ENCODE peak calls at places on chromosome 16, in four cellular contexts. P is astrocyte, C is GM12878, A is neural progenitor cell. G is an unnamed sample. For H3K36me3, the result is how much of the 10 kb centered on the place peaks cover.

GRCh38 chr16:14668556-14669223 is 25.4 kb downstream of the PLA2G10 start:
- DNase-seq in A (no peak), C (no peak), P (no peak), G (no peak)

GRCh38 chr16:16052916-16053315 is 103.5 kb downstream of the ABCC1 start:
- DNase-seq in P (peak), A (no peak), C (no peak), G (no peak)

GRCh38 chr16:7953360-7953759 is 620.7 kb downstream of the RBFOX1 start:
- DNase-seq in A (no peak), C (no peak), P (no peak), G (no peak)

GRCh38 chr16:76614255-76614654 is 337.1 kb downstream of the CNTNAP4 start:
- DNase-seq in P (no peak), A (no peak), C (no peak), G (no peak)

GRCh38 chr16:83574388-83574787 is 233.4 kb upstream of the HSBP1 start:
- DNase-seq in A (no peak), P (peak), C (no peak), G (no peak)

GRCh38 chr16:69201787-69202186 is 14.8 kb downstream of the SNTB2 start:
- DNase-seq in A (no peak), P (no peak), C (no peak), G (no peak)

GRCh38 chr16:78893340-78893739 is 707.2 kb downstream of the MAF start:
- DNase-seq in C (no peak), A (no peak), P (no peak), G (no peak)

GRCh38 chr16:22300427-22301071 is 3.3 kb downstream of the POLR3E start:
- DNase-seq in P (peak), A (peak), C (no peak), G (peak)

GRCh38 chr16:27430923-27431484 is 29.0 kb downstream of the IL21R start:
- DNase-seq in P (no peak), A (no peak), C (no peak), G (no peak)

GRCh38 chr16:49148410-49148809 is 133.2 kb downstream of the CBLN1 start:
- DNase-seq in A (no peak), C (no peak), P (no peak), G (peak)

GRCh38 chr16:59540621-59541020 is 806.5 kb upstream of the GOT2 start:
- DNase-seq in P (peak), C (no peak), A (no peak), G (no peak)

GRCh38 chr16:71945616-71946015 is 50.3 kb downstream of the IST1 start:
- DNase-seq in C (no peak), P (no peak), A (no peak), G (no peak)

GRCh38 chr16:66277311-66278070 is 89.0 kb upstream of the CDH5 start:
- DNase-seq in A (no peak), C (no peak), P (no peak), G (no peak)

GRCh38 chr16:72434159-72434558 is 262.2 kb upstream of the PMFBP1 start:
- DNase-seq in P (peak), C (no peak), A (no peak), G (no peak)

GRCh38 chr16:68387301-68387700 is 61.0 kb downstream of the SMPD3 start:
- DNase-seq in A (peak), P (no peak), C (no peak), G (no peak)

GRCh38 chr16:3879887-3880564 is 487 bp downstream of the CREBBP start:
- DNase-seq in P (peak), A (peak), C (no peak), G (peak)

GRCh38 chr16:24035127-24035842 is 199.5 kb downstream of the PRKCB start:
- DNase-seq in A (peak), P (no peak), C (no peak), G (no peak)

GRCh38 chr16:9695152-9695551 is 487.1 kb downstream of the GRIN2A start:
- DNase-seq in C (no peak), P (no peak), A (peak), G (no peak)

GRCh38 chr16:49932943-49933342 is 77.0 kb upstream of the ZNF423 start:
- DNase-seq in A (no peak), C (no peak), P (peak), G (no peak)

GRCh38 chr16:24009060-24009459 is 173.3 kb downstream of the PRKCB start:
- DNase-seq in P (no peak), A (no peak), C (peak), G (no peak)

GRCh38 chr16:15856901-15857778 is at the start of gene MYH11:
- DNase-seq in C (no peak), P (no peak), A (peak), G (peak)

GRCh38 chr16:47064775-47065174 is 79.0 kb downstream of the NETO2 start:
- DNase-seq in C (no peak), A (no peak), P (no peak), G (no peak)

GRCh38 chr16:26605872-26606271 is 460.9 kb upstream of the C16orf82 start:
- DNase-seq in A (no peak), C (no peak), P (no peak), G (no peak)

GRCh38 chr16:77898671-77899211 is 110.4 kb downstream of the VAT1L start:
- DNase-seq in C (no peak), A (no peak), P (peak), G (no peak)

GRCh38 chr16:87954826-87955225 is 3.6 kb downstream of the BANP start:
- DNase-seq in P (no peak), C (no peak), A (no peak), G (no peak)

GRCh38 chr16:72124761-72125634 is 31.4 kb downstream of the DHX38 start:
- DNase-seq in C (peak), A (peak), P (peak), G (peak)

GRCh38 chr16:70572926-70573270 is 49.3 kb downstream of the SF3B3 start:
- DNase-seq in A (no peak), P (no peak), C (no peak), G (no peak)
- H3K36me3 ChIP-seq in A (under half), P (half or more), C (under half), G (half or more)

GRCh38 chr16:18039931-18040330 is 296.6 kb downstream of the NPIPA8 start:
- DNase-seq in A (no peak), P (no peak), C (no peak), G (peak)

GRCh38 chr16:18041864-18042834 is 294.4 kb downstream of the NPIPA8 start:
- DNase-seq in P (no peak), A (no peak), C (no peak), G (no peak)

GRCh38 chr16:18037051-18037450 is 299.5 kb downstream of the NPIPA8 start:
- DNase-seq in A (no peak), P (no peak), C (no peak), G (no peak)
- H3K4me2 ChIP-seq in A (no peak), P (no peak), C (no peak), G (no peak)

DNA sequence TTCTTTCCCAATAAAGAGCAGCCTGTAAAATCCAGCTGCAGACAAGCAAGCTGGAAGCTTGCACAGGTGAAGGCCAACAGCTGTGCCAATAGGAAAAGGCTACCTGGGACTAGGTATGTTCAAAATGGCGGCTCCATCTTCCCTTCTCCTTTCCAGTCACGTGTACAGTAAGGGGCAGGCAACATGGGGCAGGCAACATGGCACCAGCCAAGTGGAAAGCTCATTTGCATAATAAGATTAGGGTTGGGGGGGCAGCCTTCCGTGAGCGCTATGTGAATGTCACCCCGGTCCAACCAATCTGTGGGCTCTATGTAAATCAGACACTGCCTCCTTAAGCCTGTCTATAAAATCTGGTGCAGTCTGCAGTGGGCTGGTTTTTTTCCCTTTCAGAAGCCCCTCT is 31.3 kb downstream of the TVP23A start:
- DNase-seq in P (no peak), A (peak), C (no peak), G (no peak)
- H2AFZ ChIP-seq in P (no peak), A (peak), C (no peak), G (no peak)

GRCh38 chr16:2698103-2698870 is 16.0 kb downstream of the KCTD5 start:
- DNase-seq in P (no peak), C (no peak), A (no peak), G (no peak)

GRCh38 chr16:2698996-2699750 is 16.9 kb downstream of the KCTD5 start:
- DNase-seq in C (no peak), A (no peak), P (no peak), G (no peak)

GRCh38 chr16:2701272-2701671 is 18.8 kb downstream of the PRSS27 start:
- DNase-seq in C (no peak), A (no peak), P (no peak), G (no peak)

GRCh38 chr16:2700786-2701185 is 18.5 kb downstream of the KCTD5 start:
- DNase-seq in A (no peak), P (no peak), C (no peak), G (no peak)

GRCh38 chr16:2699791-2700600 is 17.7 kb downstream of the KCTD5 start:
- DNase-seq in C (no peak), P (no peak), A (no peak), G (no peak)
- H3K36me3 ChIP-seq in C (under half), P (under half), A (under half), G (half or more)

GRCh38 chr16:85309656-85310587 is 197.7 kb upstream of the CIBAR2 start:
- DNase-seq in A (peak), P (no peak), C (no peak), G (peak)

GRCh38 chr16:85312174-85312573 is 199.9 kb upstream of the CIBAR2 start:
- DNase-seq in P (no peak), A (no peak), C (no peak), G (no peak)

GRCh38 chr16:85311741-85312140 is 199.5 kb upstream of the CIBAR2 start:
- DNase-seq in C (no peak), A (no peak), P (no peak), G (no peak)

GRCh38 chr16:85312642-85313540 is 200.6 kb upstream of the CIBAR2 start:
- DNase-seq in A (peak), P (no peak), C (no peak), G (no peak)

DNA sequence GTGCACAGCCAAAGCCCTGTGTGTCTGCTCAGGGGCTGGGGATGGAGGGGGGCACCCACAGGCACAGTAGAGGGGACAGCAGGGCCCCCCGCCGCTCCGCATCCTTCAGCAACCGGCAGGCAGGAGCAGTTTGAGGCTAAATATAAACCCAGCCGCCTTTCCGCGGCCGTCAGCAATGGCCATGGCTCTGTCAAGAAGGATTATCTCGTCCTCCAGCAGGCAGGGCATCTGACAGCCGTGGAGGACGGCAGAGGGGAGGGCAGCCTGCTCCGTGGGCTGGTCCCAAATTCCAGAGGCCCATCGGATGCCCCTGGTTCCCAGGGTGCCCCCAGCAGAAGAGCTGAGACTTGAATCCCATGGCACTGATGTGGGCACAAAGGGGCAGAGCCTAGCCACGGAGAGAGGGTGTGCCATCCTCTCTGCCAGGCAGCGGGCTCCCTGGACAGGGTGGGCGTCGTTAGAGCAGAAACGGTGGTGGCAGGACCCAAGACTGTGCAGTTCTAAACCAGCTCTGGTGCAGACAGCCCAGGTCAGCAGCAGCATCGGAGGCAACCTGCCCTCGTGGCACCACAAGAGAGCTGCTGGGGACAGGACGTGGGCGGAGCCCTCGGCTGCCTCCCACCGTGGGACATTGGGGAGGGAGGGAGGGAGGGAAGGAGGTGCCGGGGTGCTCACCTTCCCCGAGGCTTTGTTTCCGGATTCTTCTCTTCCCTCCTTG is 198.8 kb upstream of the CIBAR2 start:
- DNase-seq in C (no peak), P (no peak), A (no peak), G (peak)
- H3K4me2 ChIP-seq in C (peak), P (no peak), A (peak), G (no peak)

DNA sequence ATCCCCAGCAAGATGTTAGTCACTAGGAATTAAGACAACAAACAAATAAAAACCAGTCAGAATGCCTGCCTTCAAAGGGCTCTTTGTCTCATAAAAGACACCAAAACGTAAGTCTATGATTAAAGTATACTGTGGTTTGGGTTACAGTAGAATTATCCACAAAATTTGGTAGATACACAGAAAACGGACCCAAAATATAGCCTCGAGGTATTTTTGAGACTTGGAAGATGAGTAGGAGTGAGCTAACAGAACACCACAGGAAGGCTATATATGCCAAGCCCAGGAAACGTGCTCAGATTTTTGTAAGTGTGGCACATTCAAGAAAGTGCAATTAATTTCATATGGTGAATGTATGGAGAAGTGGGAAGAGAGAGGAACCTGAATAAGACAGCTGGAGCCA is 831.4 kb downstream of the CDH11 start:
- DNase-seq in P (no peak), C (no peak), A (no peak), G (no peak)
- H2AFZ ChIP-seq in P (no peak), C (no peak), A (no peak), G (no peak)

GRCh38 chr16:89282523-89282922 is 65.0 kb downstream of the ZNF778 start:
- DNase-seq in C (no peak), P (no peak), A (no peak), G (no peak)
- H3K36me3 ChIP-seq in C (under half), P (under half), A (under half), G (half or more)

GRCh38 chr16:1471569-1472194 is 3.1 kb downstream of the CLCN7 start:
- DNase-seq in P (no peak), C (no peak), A (no peak), G (no peak)
- H3K4me2 ChIP-seq in P (peak), C (peak), A (no peak), G (peak)

G was measured in DND-41.